ENCODE peak calls at places on chromosomes 2 and 18, in nine cellular contexts. T, F, L, I, W, A, M, D and U are unnamed samples. For H3K4me1, the result is how much of the 10 kb centered on the place peaks cover.

GRCh38 chr2:85504434-85505261 is 34.3 kb upstream of the MAT2A start:
- DNase-seq in L (no peak), F (no peak), A (peak), I (peak), D (no peak), T (peak), W (peak), M (no peak), U (no peak)

GRCh38 chr2:32712870-32713269 is 85.0 kb downstream of the TTC27 start:
- DNase-seq in D (no peak), M (no peak), W (no peak), F (no peak), A (peak), T (no peak), I (peak), L (no peak), U (no peak)

GRCh38 chr2:158921599-158922408 is 46.6 kb upstream of the TANC1 start:
- DNase-seq in A (no peak), D (no peak), L (peak), T (no peak), M (no peak), I (no peak), W (no peak), F (peak), U (peak)

GRCh38 chr2:203918264-203918663 is 18.3 kb upstream of the ICOS start:
- DNase-seq in D (no peak), F (peak), T (no peak), I (no peak), M (no peak), W (no peak), A (no peak), L (no peak), U (peak)

GRCh38 chr2:99066075-99066557 is 75.4 kb upstream of the C2orf15 start:
- DNase-seq in A (peak), T (peak), M (peak), L (no peak), I (peak), F (peak), W (no peak), D (peak), U (no peak)

GRCh38 chr2:215540646-215541045 is 104.8 kb upstream of the FN1 start:
- DNase-seq in I (peak), L (no peak), F (no peak), M (no peak), A (no peak), T (no peak), W (no peak), D (no peak), U (no peak)

GRCh38 chr2:181193550-181193949 is 213.1 kb downstream of the UBE2E3 start:
- DNase-seq in W (no peak), L (no peak), A (no peak), M (no peak), I (no peak), T (no peak), D (no peak), F (no peak), U (no peak)

GRCh38 chr2:217277646-217278048 is 417.8 kb upstream of the TNP1 start:
- DNase-seq in F (no peak), W (no peak), A (peak), L (no peak), M (no peak), T (peak), I (peak), D (no peak), U (no peak)

GRCh38 chr2:136207665-136208064 is 89.7 kb upstream of the CXCR4 start:
- DNase-seq in I (no peak), D (no peak), F (no peak), W (no peak), A (no peak), T (no peak), L (no peak), M (peak), U (no peak)

GRCh38 chr2:207008105-207008990 is 69.0 kb downstream of the CPO start:
- DNase-seq in A (no peak), L (no peak), D (peak), W (no peak), T (no peak), I (peak), F (peak), M (no peak), U (no peak)

GRCh38 chr2:37283207-37283606 is 41.4 kb downstream of the PRKD3 start:
- DNase-seq in I (peak), D (no peak), L (no peak), T (no peak), M (no peak), F (no peak), A (peak), W (no peak), U (no peak)

GRCh38 chr18:31058897-31059296 is 16.4 kb upstream of the DSC3 start:
- DNase-seq in T (no peak), L (no peak), I (no peak), M (no peak), A (no peak), D (no peak), F (peak), W (no peak), U (no peak)

GRCh38 chr2:10538224-10538894 is 90.2 kb upstream of the ODC1 start:
- DNase-seq in L (no peak), A (no peak), M (no peak), T (peak), F (no peak), W (no peak), D (no peak), I (peak), U (no peak)

GRCh38 chr18:45830917-45831316 is 5.4 kb downstream of the SIGLEC15 start:
- DNase-seq in W (no peak), I (no peak), L (no peak), F (no peak), T (no peak), A (no peak), D (no peak), M (no peak), U (no peak)

GRCh38 chr2:237539681-237540080 is 26.7 kb upstream of the PRLH start:
- DNase-seq in M (no peak), F (no peak), T (no peak), A (no peak), L (no peak), W (peak), D (no peak), I (peak), U (no peak)

GRCh38 chr2:9003366-9003615 is 193 bp downstream of the MBOAT2 start:
- DNase-seq in M (no peak), T (no peak), A (no peak), I (no peak), D (no peak), F (no peak), W (no peak), L (no peak), U (no peak)

GRCh38 chr18:68822926-68823325 is 25.0 kb downstream of the CCDC102B start:
- DNase-seq in D (no peak), A (no peak), T (no peak), F (no peak), W (peak), M (no peak), I (no peak), L (no peak), U (no peak)

GRCh38 chr2:127829845-127830246 is 18.9 kb upstream of the WDR33 start:
- DNase-seq in F (no peak), L (no peak), M (no peak), W (no peak), I (no peak), T (no peak), D (peak), A (no peak), U (no peak)

GRCh38 chr2:3104261-3104660 is 273.4 kb downstream of the EIPR1 start:
- DNase-seq in A (no peak), I (no peak), M (no peak), W (no peak), L (no peak), F (no peak), T (no peak), D (peak), U (no peak)

GRCh38 chr2:223315813-223316212 is 263.8 kb downstream of the KCNE4 start:
- DNase-seq in L (no peak), M (no peak), A (no peak), D (no peak), W (no peak), I (peak), F (no peak), T (no peak), U (no peak)

GRCh38 chr18:13158428-13158827 is 60.1 kb upstream of the LDLRAD4 start:
- DNase-seq in M (no peak), T (no peak), D (no peak), L (no peak), W (no peak), A (no peak), F (no peak), I (no peak), U (no peak)

GRCh38 chr2:61443342-61444041 is 27.4 kb downstream of the USP34 start:
- DNase-seq in T (peak), W (no peak), L (no peak), M (no peak), D (no peak), I (no peak), F (no peak), A (no peak), U (no peak)

GRCh38 chr2:74944987-74945782 is 13.3 kb upstream of the POLE4 start:
- DNase-seq in D (no peak), F (no peak), M (no peak), T (no peak), A (no peak), I (peak), L (no peak), W (no peak), U (no peak)

GRCh38 chr18:59851784-59852399 is 47.9 kb upstream of the PMAIP1 start:
- DNase-seq in I (no peak), A (no peak), F (no peak), W (peak), L (no peak), T (no peak), D (no peak), M (no peak), U (no peak)

GRCh38 chr2:46413631-46414030 is 65.7 kb upstream of the TMEM247 start:
- DNase-seq in I (no peak), D (no peak), F (no peak), W (no peak), M (no peak), T (no peak), L (no peak), A (no peak), U (no peak)

GRCh38 chr2:71500426-71501079 is 47.2 kb downstream of the DYSF start:
- DNase-seq in M (no peak), W (no peak), I (no peak), A (peak), L (no peak), F (no peak), D (no peak), T (no peak), U (peak)

GRCh38 chr2:104745856-104746255 is 108.1 kb upstream of the POU3F3 start:
- DNase-seq in W (no peak), L (no peak), D (no peak), T (no peak), I (no peak), A (no peak), F (no peak), M (no peak), U (peak)

GRCh38 chr2:70930371-70931329 is 5.0 kb upstream of the ATP6V1B1 start:
- DNase-seq in T (no peak), F (no peak), I (no peak), L (no peak), W (peak), D (peak), A (no peak), M (no peak), U (no peak)

GRCh38 chr2:20428717-20429490 is 18.0 kb upstream of the RHOB start:
- DNase-seq in I (no peak), T (no peak), F (no peak), W (no peak), A (no peak), M (no peak), D (no peak), L (no peak), U (no peak)

GRCh38 chr18:75249192-75249551 is 38.6 kb downstream of the TSHZ1 start:
- DNase-seq in T (no peak), F (no peak), I (no peak), W (no peak), M (no peak), L (no peak), A (no peak), D (no peak), U (no peak)

GRCh38 chr18:75247601-75248421 is 37.2 kb downstream of the TSHZ1 start:
- DNase-seq in M (no peak), I (peak), A (no peak), F (no peak), T (peak), L (no peak), D (no peak), W (no peak), U (no peak)

GRCh38 chr18:75248426-75249191 is 38.0 kb downstream of the TSHZ1 start:
- DNase-seq in A (no peak), F (no peak), M (no peak), T (no peak), I (no peak), W (no peak), L (no peak), D (no peak), U (peak)

GRCh38 chr18:75244914-75245313 is 34.3 kb downstream of the TSHZ1 start:
- DNase-seq in L (no peak), T (no peak), I (no peak), W (no peak), F (no peak), M (no peak), D (no peak), A (no peak), U (no peak)

DNA sequence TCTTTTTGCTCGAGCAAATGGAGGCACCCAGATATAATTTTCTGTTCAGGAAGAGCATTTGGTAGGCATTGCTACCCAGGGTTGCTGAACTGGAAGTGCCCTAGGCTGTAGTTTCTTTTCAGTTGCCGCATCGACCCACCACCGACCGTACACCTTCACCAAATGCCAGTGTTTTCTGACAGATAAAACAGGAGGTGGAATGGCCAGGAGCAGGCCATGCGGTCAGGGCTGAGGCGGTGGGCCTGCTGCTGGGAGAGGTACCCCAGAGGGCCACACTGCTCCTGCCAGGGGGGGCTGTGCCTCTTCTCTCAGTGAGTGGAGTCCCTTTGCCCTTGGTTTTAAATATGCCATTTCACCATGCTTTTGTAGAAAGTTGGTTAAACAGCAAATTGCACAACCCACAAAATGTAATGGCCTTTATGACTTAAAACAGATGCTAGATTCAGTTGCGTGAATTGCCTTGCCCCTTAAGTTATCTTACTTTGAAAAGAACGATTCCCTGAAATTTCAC is 36.5 kb downstream of the TSHZ1 start:
- DNase-seq in A (no peak), D (no peak), I (peak), F (no peak), T (no peak), L (no peak), M (no peak), W (no peak), U (no peak)
- H3K4me3 ChIP-seq in A (no peak), D (no peak), I (peak), F (no peak), T (peak), L (peak), M (no peak), W (no peak), U (peak)

GRCh38 chr18:11052800-11053199 is 96.6 kb downstream of the PIEZO2 start:
- DNase-seq in W (no peak), T (no peak), F (no peak), A (no peak), M (no peak), I (peak), D (no peak), L (no peak), U (no peak)
- H3K4me1 ChIP-seq in W (under half), T (under half), F (under half), A (under half), M (under half), I (under half), D (under half), L (under half), U (under half)

DNA sequence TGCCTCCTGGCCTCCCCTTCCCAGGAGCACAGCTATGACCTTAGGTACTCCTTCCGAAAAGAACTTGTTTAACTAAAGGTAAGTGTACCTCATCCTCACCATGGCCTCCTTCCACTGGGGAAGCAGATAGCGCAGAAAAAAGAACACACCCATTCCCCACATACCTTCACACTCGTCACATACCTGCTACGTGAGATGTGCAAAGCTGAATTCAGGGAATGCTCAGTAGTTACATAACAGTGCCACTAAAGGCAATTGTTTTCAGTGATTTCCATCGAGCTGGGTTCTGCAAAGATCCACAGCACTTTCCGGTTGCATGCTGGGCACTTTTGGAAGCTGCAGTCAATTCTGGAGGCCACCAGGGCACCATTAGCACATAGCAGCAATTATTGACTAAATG is 41.1 kb downstream of the PAX8 start:
- DNase-seq in F (no peak), I (no peak), M (no peak), W (no peak), D (no peak), A (no peak), L (no peak), T (no peak), U (no peak)
- H3K4me3 ChIP-seq in F (no peak), I (no peak), M (no peak), W (no peak), D (no peak), A (no peak), L (no peak), T (no peak), U (no peak)

GRCh38 chr2:133434962-133435668 is 133.1 kb downstream of the NCKAP5 start:
- DNase-seq in W (no peak), D (no peak), L (peak), M (no peak), A (peak), F (no peak), I (peak), T (peak), U (peak)

GRCh38 chr2:133433455-133434451 is 134.5 kb downstream of the NCKAP5 start:
- DNase-seq in W (no peak), L (no peak), A (no peak), T (no peak), F (no peak), M (no peak), I (peak), D (no peak), U (no peak)

DNA sequence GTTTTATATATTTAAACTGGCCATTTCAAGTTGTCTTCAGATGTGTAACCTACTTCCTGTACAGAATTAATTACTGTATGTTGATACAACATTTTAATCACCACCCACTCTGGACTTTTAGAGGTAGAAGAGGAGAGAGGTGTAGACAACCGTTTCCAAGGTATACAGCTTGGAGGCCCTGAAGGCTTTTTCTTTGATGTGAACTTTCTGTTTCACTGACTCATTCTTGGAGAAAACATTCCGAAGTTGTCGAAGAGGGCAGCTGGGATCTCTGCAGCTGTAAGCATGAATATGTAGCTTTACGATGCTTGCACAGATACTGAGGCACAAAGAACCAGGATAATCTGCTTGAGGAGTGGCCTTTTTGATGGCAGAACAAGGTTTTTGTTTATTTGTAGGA is 137.0 kb downstream of the NCKAP5 start:
- DNase-seq in F (no peak), A (no peak), D (no peak), M (no peak), T (peak), W (no peak), I (peak), L (no peak), U (no peak)
- H3K4me1 ChIP-seq in F (under half), A (under half), D (under half), M (under half), T (half or more), W (under half), I (under half), L (under half), U (under half)

DNA sequence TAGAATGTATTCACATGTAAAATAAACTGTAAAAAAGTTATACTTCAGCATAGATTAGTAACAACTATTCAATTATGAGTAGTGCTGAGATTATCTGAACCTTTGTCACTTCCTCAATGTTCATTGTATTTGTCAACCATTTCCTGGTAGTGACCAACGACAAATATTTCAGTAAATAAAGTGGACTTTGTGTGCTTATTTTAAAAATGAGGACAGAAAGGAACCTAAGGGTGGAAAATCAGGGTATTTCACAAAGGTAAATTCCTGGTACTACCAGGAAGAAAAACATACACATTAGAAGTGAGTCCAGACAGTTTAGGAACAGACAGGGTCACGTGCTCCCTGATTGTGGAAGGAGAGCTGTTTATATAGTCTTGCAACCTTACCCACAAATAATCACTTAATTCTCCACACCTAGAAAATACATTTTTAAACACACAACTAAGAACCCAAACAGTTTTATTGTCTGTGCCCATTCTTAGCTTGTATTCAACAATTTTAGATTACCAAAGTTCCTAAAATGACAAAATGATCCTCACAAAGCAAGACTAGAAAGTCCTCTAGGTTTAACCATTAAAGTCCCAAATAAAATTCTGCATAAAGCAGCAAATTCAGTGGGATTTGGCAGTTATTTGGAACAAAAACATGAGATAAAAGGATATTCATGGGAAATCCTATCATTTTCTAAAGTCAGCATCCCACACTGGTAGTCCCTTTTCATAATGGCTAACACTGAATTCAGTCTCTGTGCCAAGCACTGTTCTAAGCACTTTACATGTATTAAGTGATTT is 28.2 kb downstream of the PELI1 start:
- DNase-seq in W (no peak), F (no peak), I (no peak), L (no peak), M (no peak), D (no peak), T (no peak), A (no peak), U (no peak)
- H3K4me3 ChIP-seq in W (no peak), F (no peak), I (no peak), L (no peak), M (no peak), D (no peak), T (no peak), A (no peak), U (no peak)